ENCODE peak calls at places on chromosome 3, in seven cellular contexts. J is HCT116, L is GM23248, M is neural progenitor cell, K is MM.1S, Y is hepatocyte, A is GM23338. T is an unnamed sample.

GRCh38 chr3:172094621-172095557 is 55.5 kb downstream of the FNDC3B start:
- DNase-seq in J (no peak), L (peak), M (no peak), K (peak), Y (no peak), A (peak), T (no peak)

GRCh38 chr3:11774296-11774877 is 72.3 kb downstream of the TAMM41 start:
- DNase-seq in J (peak), L (peak), M (peak), K (no peak), Y (peak), A (peak), T (peak)

GRCh38 chr3:23704316-23704715 is 101.4 kb upstream of the UBE2E1 start:
- DNase-seq in J (no peak), L (no peak), M (no peak), K (no peak), Y (no peak), A (no peak), T (no peak)

GRCh38 chr3:159818997-159819500 is 169.6 kb upstream of the IL12A start:
- DNase-seq in J (no peak), L (no peak), M (no peak), K (no peak), Y (no peak), A (no peak), T (no peak)

GRCh38 chr3:8619548-8619947 is 25.1 kb downstream of the SSUH2 start:
- DNase-seq in J (no peak), L (peak), M (no peak), K (no peak), Y (peak), A (no peak), T (peak)

GRCh38 chr3:58260261-58260731 is 22.7 kb downstream of the ABHD6 start:
- DNase-seq in J (peak), L (peak), M (peak), K (no peak), Y (no peak), A (no peak), T (peak)

GRCh38 chr3:188294823-188295487 is 141.0 kb downstream of the LPP start:
- DNase-seq in J (peak), L (peak), M (no peak), K (no peak), Y (peak), A (no peak), T (peak)

GRCh38 chr3:197456271-197457091 is 99.3 kb downstream of the BDH1 start:
- DNase-seq in J (peak), L (peak), M (peak), K (peak), Y (peak), A (peak), T (no peak)

GRCh38 chr3:146895026-146895749 is 290.0 kb upstream of the PLSCR5 start:
- DNase-seq in J (no peak), L (peak), M (no peak), K (no peak), Y (no peak), A (no peak), T (no peak)

GRCh38 chr3:16741890-16742289 is 136.7 kb upstream of the DAZL start:
- DNase-seq in J (no peak), L (peak), M (no peak), K (no peak), Y (no peak), A (no peak), T (no peak)

GRCh38 chr3:117875887-117876286 is 1158.8 kb downstream of the IGSF11 start:
- DNase-seq in J (no peak), L (no peak), M (no peak), K (no peak), Y (no peak), A (no peak), T (no peak)

GRCh38 chr3:97001611-97002010 is 187.2 kb downstream of the EPHA6 start:
- DNase-seq in J (no peak), L (no peak), M (no peak), K (no peak), Y (no peak), A (no peak), T (no peak)

GRCh38 chr3:188904670-188905069 is 267.1 kb upstream of the TPRG1 start:
- DNase-seq in J (no peak), L (peak), M (no peak), K (no peak), Y (peak), A (no peak), T (no peak)

GRCh38 chr3:31531465-31531991 is 1.2 kb upstream of the STT3B start:
- DNase-seq in J (no peak), L (no peak), M (no peak), K (peak), Y (peak), A (no peak), T (peak)

GRCh38 chr3:189771842-189772494 is 140.8 kb downstream of the TP63 start:
- DNase-seq in J (no peak), L (no peak), M (no peak), K (no peak), Y (no peak), A (no peak), T (no peak)

GRCh38 chr3:15795563-15796308 is 2.0 kb downstream of the ANKRD28 start:
- DNase-seq in J (no peak), L (peak), M (no peak), K (peak), Y (no peak), A (no peak), T (peak)

GRCh38 chr3:12841085-12841969 is at the start of gene RPL32:
- DNase-seq in J (peak), L (peak), M (peak), K (peak), Y (peak), A (peak), T (peak)

GRCh38 chr3:194327414-194328079 is 23.6 kb downstream of the CPN2 start:
- DNase-seq in J (peak), L (no peak), M (no peak), K (no peak), Y (no peak), A (no peak), T (no peak)

GRCh38 chr3:134201201-134202130 is 49.2 kb downstream of the RYK start:
- DNase-seq in J (peak), L (peak), M (no peak), K (no peak), Y (no peak), A (no peak), T (peak)

GRCh38 chr3:33152363-33153360 is 38.8 kb downstream of the CRTAP start:
- DNase-seq in J (no peak), L (peak), M (no peak), K (no peak), Y (no peak), A (no peak), T (peak)

GRCh38 chr3:41688595-41689380 is 273.1 kb downstream of the ULK4 start:
- DNase-seq in J (no peak), L (peak), M (no peak), K (no peak), Y (peak), A (no peak), T (peak)

GRCh38 chr3:124986153-124987143 is 51.9 kb upstream of the MUC13 start:
- DNase-seq in J (peak), L (peak), M (peak), K (no peak), Y (peak), A (peak), T (peak)

GRCh38 chr3:65545429-65545828 is 493.3 kb downstream of the MAGI1 start:
- DNase-seq in J (no peak), L (peak), M (no peak), K (no peak), Y (no peak), A (no peak), T (peak)

GRCh38 chr3:42743204-42743995 is 29.7 kb downstream of the CCDC13 start:
- DNase-seq in J (no peak), L (no peak), M (no peak), K (no peak), Y (no peak), A (no peak), T (no peak)

GRCh38 chr3:195156286-195156890 is 114.6 kb downstream of the XXYLT1 start:
- DNase-seq in J (no peak), L (no peak), M (no peak), K (no peak), Y (no peak), A (no peak), T (no peak)

GRCh38 chr3:57053122-57053521 is 7.3 kb upstream of the SPATA12 start:
- DNase-seq in J (no peak), L (no peak), M (no peak), K (no peak), Y (no peak), A (no peak), T (no peak)

GRCh38 chr3:197487911-197488391 is 67.8 kb downstream of the BDH1 start:
- DNase-seq in J (no peak), L (peak), M (no peak), K (no peak), Y (peak), A (no peak), T (peak)

GRCh38 chr3:49916686-49917085 is 12.9 kb downstream of the MON1A start:
- DNase-seq in J (no peak), L (peak), M (no peak), K (no peak), Y (no peak), A (no peak), T (no peak)

GRCh38 chr3:21185816-21186314 is 565.1 kb downstream of the ZNF385D start:
- DNase-seq in J (no peak), L (no peak), M (no peak), K (no peak), Y (no peak), A (no peak), T (no peak)

DNA sequence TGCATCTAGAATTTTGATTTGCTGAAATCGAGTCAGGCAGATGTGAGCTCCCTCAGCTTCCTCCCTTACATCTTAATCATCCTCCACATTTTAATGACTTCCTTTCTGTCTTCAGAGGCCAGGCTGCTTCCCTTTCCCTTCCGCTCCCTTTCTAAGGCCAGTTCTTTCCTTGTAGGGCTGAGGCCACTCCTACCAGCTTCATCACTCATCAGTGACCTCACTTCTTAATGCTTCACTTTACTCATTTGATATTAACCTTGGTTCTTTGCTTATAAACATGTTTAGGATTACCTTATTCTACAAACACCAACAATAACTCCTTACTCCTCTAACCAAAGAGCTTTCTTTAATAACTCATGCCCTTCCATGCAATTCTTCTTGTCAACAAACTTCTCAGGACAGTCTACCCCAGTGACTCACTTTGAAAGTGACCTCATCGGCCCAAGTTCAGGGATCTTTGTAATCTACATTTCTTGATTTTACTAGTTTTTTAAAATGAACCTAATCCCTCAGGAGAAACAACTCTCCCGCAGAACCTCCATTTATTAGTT is 23.9 kb downstream of the ILDR1 start:
- DNase-seq in J (no peak), L (peak), M (no peak), K (no peak), Y (peak), A (no peak), T (peak)
- H3K4me2 ChIP-seq in J (no peak), L (peak), M (no peak), K (no peak), Y (peak), A (no peak), T (peak)

DNA sequence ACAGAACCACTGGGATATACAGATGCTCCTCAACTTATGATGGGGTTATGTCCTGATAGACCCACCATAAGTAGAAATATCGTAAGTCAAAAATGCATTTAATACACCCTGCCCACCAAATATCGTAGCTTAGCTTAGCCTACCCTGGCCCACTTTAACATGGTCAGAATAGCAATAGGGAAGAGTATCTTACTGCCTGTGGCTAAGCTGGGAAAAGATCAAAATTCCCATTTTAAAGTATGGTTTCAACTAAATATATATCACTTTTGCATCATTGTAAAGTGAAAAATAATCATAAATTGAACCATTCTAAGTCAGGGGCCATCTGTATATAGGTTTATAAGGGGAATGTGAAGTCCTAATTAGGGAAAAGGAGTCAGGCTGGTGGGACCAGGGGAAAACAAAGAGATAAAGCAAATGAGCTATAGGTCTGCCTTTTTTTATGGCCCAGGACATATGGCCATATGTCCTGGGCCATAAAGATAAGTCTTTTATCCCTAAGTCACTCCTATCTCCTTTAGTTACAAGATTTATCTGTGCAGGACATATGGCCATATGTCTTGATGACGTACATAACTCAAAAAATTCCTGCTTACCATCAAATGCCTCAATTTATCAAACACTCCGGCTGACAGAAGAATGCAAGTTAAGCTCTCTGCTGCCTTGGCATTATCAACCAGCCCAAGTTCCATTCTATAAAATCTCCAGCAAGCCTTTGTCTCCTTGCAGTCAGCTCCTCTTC is 11.2 kb downstream of the RTP3 start:
- DNase-seq in J (no peak), L (no peak), M (no peak), K (no peak), Y (no peak), A (no peak), T (no peak)
- TF ChIP-seq EZH2 in J (no peak), L (no peak), M (no peak), K (no peak), Y (no peak), A (no peak), T (no peak)

GRCh38 chr3:116226245-116226644 is 219.0 kb downstream of the LSAMP start:
- DNase-seq in J (no peak), L (no peak), M (no peak), K (no peak), Y (no peak), A (no peak), T (no peak)
- TF ChIP-seq EZH2phosphoT487 in J (no peak), L (no peak), M (no peak), K (no peak), Y (no peak), A (no peak), T (no peak)

GRCh38 chr3:184471439-184471838 is 90.1 kb upstream of the EPHB3 start:
- DNase-seq in J (no peak), L (no peak), M (no peak), K (no peak), Y (no peak), A (no peak), T (no peak)

GRCh38 chr3:184472723-184473419 is 88.7 kb upstream of the EPHB3 start:
- DNase-seq in J (no peak), L (no peak), M (no peak), K (peak), Y (no peak), A (no peak), T (no peak)

GRCh38 chr3:184466413-184466960 is 86.6 kb downstream of the CHRD start:
- DNase-seq in J (no peak), L (peak), M (peak), K (peak), Y (peak), A (no peak), T (no peak)

GRCh38 chr3:184465883-184466412 is 86.1 kb downstream of the CHRD start:
- DNase-seq in J (no peak), L (peak), M (no peak), K (peak), Y (no peak), A (no peak), T (no peak)

DNA sequence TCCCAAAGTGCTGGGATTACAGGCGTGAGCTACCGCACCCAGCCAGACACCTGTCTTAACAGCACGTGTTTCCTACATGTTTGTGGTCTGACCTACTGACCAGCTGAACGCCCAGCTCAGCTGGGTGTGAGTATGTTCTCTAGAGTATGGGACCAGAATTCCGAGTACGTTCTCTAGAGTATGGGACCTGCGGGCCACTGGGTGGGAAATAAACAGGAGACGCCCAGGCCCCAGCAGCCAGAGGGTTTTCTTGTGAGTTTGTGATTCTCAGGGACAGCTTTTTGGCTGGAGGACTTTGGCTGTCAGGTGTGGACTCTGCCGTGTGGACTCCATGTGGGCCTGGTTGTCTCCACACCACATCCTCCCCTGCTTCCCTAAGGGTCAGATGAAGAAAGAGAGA is 87.3 kb downstream of the CHRD start:
- DNase-seq in J (no peak), L (no peak), M (no peak), K (no peak), Y (no peak), A (no peak), T (no peak)
- H3K4me2 ChIP-seq in J (no peak), L (no peak), M (no peak), K (peak), Y (no peak), A (no peak), T (no peak)

DNA sequence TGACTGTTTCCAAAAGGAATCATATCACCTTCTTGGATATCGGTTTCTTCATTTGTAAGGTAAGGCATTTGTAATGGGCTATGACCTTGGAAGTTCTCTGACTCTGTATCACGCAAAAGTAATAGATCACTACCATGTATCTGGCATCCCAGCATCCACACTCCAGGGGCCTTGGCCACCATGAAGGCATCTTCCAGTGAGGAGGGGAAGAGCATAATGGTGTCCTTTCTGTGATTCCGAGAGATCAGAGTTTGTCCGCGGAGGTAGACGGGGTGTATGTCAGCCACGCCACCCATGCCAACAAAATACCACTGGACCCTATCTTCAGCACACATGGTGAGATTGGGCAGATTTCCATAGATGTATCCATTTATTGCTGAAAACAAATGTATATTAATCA is 48.1 kb upstream of the CP start:
- DNase-seq in J (no peak), L (no peak), M (no peak), K (no peak), Y (no peak), A (no peak), T (no peak)
- TF ChIP-seq EZH2 in J (no peak), L (no peak), M (no peak), K (no peak), Y (no peak), A (no peak), T (no peak)

DNA sequence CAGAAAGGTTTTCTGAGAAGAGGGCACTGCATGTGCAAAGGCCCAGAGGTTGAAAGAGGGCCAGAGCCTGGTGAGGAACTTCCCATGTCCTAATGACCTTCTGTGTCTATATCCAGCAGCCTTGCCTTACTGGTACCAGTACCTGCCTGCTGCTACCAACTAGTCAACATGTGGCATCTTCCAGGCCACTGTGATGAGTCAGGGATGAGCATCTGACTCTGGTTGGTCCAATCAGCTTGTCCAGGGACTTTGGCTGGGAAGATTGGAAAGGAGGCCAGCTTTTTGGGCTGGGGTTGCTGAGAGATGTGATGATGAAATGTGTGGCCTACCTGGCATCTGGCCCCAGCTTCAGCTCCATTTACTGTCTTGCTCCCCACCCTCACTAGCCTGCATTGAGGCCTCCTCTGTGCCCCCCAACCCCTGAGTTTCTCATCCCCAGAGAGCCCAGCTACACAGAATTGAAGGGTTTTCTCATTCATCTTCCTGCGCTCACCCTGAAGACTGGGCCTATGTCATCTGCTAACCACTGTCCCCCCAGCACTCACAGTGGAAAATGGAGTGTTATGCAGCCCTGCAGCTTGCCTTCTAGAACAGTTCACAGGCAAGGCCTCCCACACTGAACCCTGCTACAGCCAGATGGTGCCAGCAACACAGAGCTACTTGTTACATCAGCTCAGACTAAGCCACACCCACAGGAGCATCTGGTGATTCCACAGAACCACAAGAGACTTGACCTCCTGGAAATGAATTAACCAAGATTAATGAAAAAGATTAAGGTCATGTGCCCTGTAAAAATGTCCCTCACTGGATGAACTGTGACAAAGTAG is 1.3 kb upstream of the TWF2 start:
- DNase-seq in J (peak), L (peak), M (no peak), K (peak), Y (peak), A (peak), T (peak)
- TF ChIP-seq EZH2phosphoT487 in J (no peak), L (no peak), M (no peak), K (no peak), Y (no peak), A (no peak), T (no peak)